ENCODE peak calls at places on chromosome 9, in six cellular contexts. A is body of pancreas, J is IMR-90, L is transverse colon, B is Peyer's patch, K is A549. D is an unnamed sample.
A peak's percentile ranks its signal among the peaks of the same experiment; 100 is the strongest.

GRCh38 chr9:107935931-107936330 is 446.4 kb upstream of the KLF4 start:
- DNase-seq in K (no peak), B (no peak), J (no peak), L (no peak), A (no peak), D (no peak)

GRCh38 chr9:121692606-121693505 is 41.4 kb downstream of the DAB2IP start:
- DNase-seq in K (peak; percentile 38), A (peak; percentile 51), B (no peak), L (no peak), J (peak; percentile 52), D (no peak)

GRCh38 chr9:503881-504852 is 289.5 kb downstream of the DOCK8 start:
- DNase-seq in A (peak; percentile 84), B (peak; percentile 64), L (peak; percentile 88), J (peak; percentile 24), K (peak; percentile 81), D (peak; percentile 76)

GRCh38 chr9:98375138-98375726 is 119.8 kb upstream of the TBC1D2 start:
- DNase-seq in K (peak; percentile 53), A (no peak), B (peak; percentile 44), L (no peak), J (peak; percentile 93), D (no peak)

GRCh38 chr9:123866497-123866896 is 63.4 kb downstream of the DENND1A start:
- DNase-seq in K (no peak), B (no peak), J (no peak), A (no peak), L (no peak), D (no peak)

GRCh38 chr9:89593776-89594427 is 10.9 kb upstream of the GADD45G start:
- DNase-seq in K (peak; percentile 56), A (peak; percentile 63), J (peak; percentile 7), L (peak; percentile 69), B (peak; percentile 57), D (peak; percentile 71)

GRCh38 chr9:27749838-27750237 is 176.6 kb upstream of the C9orf72 start:
- DNase-seq in A (no peak), K (no peak), L (no peak), J (no peak), B (no peak), D (no peak)

GRCh38 chr9:131815971-131816873 is 76.3 kb upstream of the RAPGEF1 start:
- DNase-seq in J (no peak), K (peak; percentile 38), B (no peak), L (no peak), A (no peak), D (no peak)

GRCh38 chr9:35258665-35259474 is 97.1 kb downstream of the UNC13B start:
- DNase-seq in A (peak; percentile 77), B (peak; percentile 39), L (peak; percentile 79), K (peak; percentile 75), J (peak; percentile 66), D (peak; percentile 78)

GRCh38 chr9:121242219-121242954 is 25.6 kb upstream of the GSN start:
- DNase-seq in J (peak; percentile 73), A (no peak), B (no peak), K (no peak), L (no peak), D (no peak)

GRCh38 chr9:127185931-127186781 is 63.7 kb upstream of the ANGPTL2 start:
- DNase-seq in L (peak; percentile 67), A (peak; percentile 45), K (no peak), J (peak; percentile 84), B (peak; percentile 22), D (peak; percentile 51)

GRCh38 chr9:108053555-108054061 is 564.0 kb upstream of the KLF4 start:
- DNase-seq in K (no peak), A (peak; percentile 68), L (peak; percentile 68), B (no peak), J (peak; percentile 80), D (peak; percentile 38)

GRCh38 chr9:17159469-17159868 is 24.6 kb downstream of the CNTLN start:
- DNase-seq in A (no peak), J (no peak), L (no peak), K (no peak), B (no peak), D (no peak)

GRCh38 chr9:135804588-135805421 is 102.5 kb downstream of the CAMSAP1 start:
- DNase-seq in L (no peak), A (no peak), B (no peak), K (no peak), J (peak; percentile 52), D (no peak)

GRCh38 chr9:8733096-8733954 is 933.7 kb upstream of the DMAC1 start:
- DNase-seq in B (no peak), K (no peak), L (no peak), J (no peak), A (no peak), D (no peak)

GRCh38 chr9:137053944-137054931 is at the start of gene ENTPD2:
- DNase-seq in B (peak; percentile 49), L (peak; percentile 87), A (peak; percentile 89), J (no peak), K (no peak), D (peak; percentile 83)

GRCh38 chr9:893843-894420 is 52.4 kb downstream of the DMRT1 start:
- DNase-seq in J (peak; percentile 49), L (peak; percentile 64), K (peak; percentile 74), A (peak; percentile 75), B (peak; percentile 41), D (no peak)

GRCh38 chr9:110257097-110257955 is 1.0 kb upstream of the TXN start:
- DNase-seq in J (peak; percentile 24), K (no peak), B (no peak), L (peak; percentile 40), A (peak; percentile 16), D (peak; percentile 50)

GRCh38 chr9:72903103-72903502 is 49.8 kb downstream of the ALDH1A1 start:
- DNase-seq in B (no peak), K (no peak), L (no peak), A (no peak), J (no peak), D (no peak)

GRCh38 chr9:80074439-80074838 is 502.7 kb downstream of the TLE4 start:
- DNase-seq in K (no peak), J (no peak), B (no peak), A (peak; percentile 10), L (no peak), D (no peak)

GRCh38 chr9:26175264-26175663 is 497.0 kb upstream of the TUSC1 start:
- DNase-seq in J (no peak), K (no peak), L (no peak), A (no peak), B (no peak), D (no peak)

GRCh38 chr9:138098908-138099791 is 221.6 kb downstream of the CACNA1B start:
- DNase-seq in L (no peak), B (peak; percentile 9), K (no peak), J (no peak), A (peak; percentile 3), D (no peak)

GRCh38 chr9:104927216-104927911 is 591 bp downstream of the ABCA1 start:
- DNase-seq in J (peak; percentile 47), L (peak; percentile 44), B (peak; percentile 33), K (peak; percentile 66), A (peak; percentile 50), D (peak; percentile 72)
- TF ChIP-seq POLR2A in J (no peak), L (no peak), B (no peak), K (no peak), A (no peak), D (no peak)

DNA sequence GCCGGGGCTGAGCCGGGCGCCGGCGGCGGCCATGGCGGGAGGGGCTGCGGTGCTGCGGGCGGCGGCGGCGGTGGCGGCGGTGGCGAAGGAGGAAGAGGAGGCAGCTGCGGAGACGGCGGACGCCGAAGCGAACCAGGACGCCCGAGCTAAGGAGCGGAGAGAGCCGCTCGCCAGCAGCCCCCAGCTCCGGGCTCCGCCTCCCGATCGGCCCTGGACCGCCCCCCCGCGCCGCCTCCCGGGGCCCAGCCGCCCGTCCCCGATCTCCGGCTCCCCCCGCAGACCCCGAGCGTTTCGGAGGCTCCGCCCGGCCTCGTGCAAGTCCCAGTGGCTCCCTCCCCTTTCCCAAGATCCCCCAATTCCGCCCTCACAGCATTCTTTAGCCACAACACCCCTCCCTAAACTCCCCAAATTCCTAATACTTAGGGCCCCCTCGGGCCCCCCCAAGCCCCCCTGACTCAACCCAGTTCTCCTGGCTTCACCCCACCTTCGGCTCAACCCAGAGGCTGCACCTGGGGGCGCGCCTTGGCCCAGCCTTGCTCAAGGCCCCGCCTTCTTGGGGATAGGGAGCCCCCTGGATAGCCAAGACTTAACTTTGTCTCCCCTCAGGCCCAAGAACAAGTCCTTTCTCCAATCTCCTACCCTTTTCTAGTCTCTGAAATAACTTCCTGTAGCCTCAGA is at the start of gene ASTN2:
- DNase-seq in K (no peak), B (no peak), A (peak; percentile 45), J (no peak), L (no peak), D (peak; percentile 54)
- H3K4me3 ChIP-seq in K (peak within 1 kb of the TSS; percentile 47), B (peak within 1 kb of the TSS; percentile 24), A (peak within 1 kb of the TSS; percentile 41), J (peak within 1 kb of the TSS; percentile 33), L (no peak within 1 kb of the TSS), D (peak within 1 kb of the TSS; percentile 47)

GRCh38 chr9:134410078-134410834 is 84.0 kb downstream of the RXRA start:
- DNase-seq in J (no peak), L (peak; percentile 58), K (peak; percentile 36), A (no peak), B (no peak), D (peak; percentile 81)

GRCh38 chr9:134407123-134407779 is 81.0 kb downstream of the RXRA start:
- DNase-seq in A (peak; percentile 92), B (peak; percentile 83), L (peak; percentile 89), J (peak; percentile 90), K (peak; percentile 96), D (peak; percentile 95)

GRCh38 chr9:134408389-134408788 is 82.1 kb downstream of the RXRA start:
- DNase-seq in K (peak; percentile 67), L (no peak), A (no peak), J (no peak), B (no peak), D (peak; percentile 62)

GRCh38 chr9:134410835-134411217 is 84.6 kb downstream of the RXRA start:
- DNase-seq in L (no peak), B (no peak), K (no peak), A (no peak), J (no peak), D (no peak)

GRCh38 chr9:134408939-134409737 is 82.9 kb downstream of the RXRA start:
- DNase-seq in K (no peak), B (no peak), J (no peak), A (no peak), L (no peak), D (no peak)
- TF ChIP-seq POLR2A in K (no peak), B (no peak), J (no peak), A (no peak), L (no peak), D (no peak)

GRCh38 chr9:83978992-83979811 is 813 bp downstream of the HNRNPK start:
- DNase-seq in B (peak; percentile 90), K (peak; percentile 81), A (peak; percentile 78), L (peak; percentile 87), J (peak; percentile 81), D (peak; percentile 92)

GRCh38 chr9:83977196-83977595 is 2.8 kb downstream of the HNRNPK start:
- DNase-seq in K (no peak), J (no peak), L (no peak), B (no peak), A (no peak), D (no peak)

GRCh38 chr9:83972286-83972685 is 7.7 kb downstream of the HNRNPK start:
- DNase-seq in J (no peak), L (no peak), A (no peak), B (no peak), K (no peak), D (no peak)

GRCh38 chr9:83979812-83980394 is at the start of gene HNRNPK:
- DNase-seq in B (peak; percentile 98), J (peak; percentile 98), K (peak; percentile 99), L (peak; percentile 100), A (peak; percentile 99), D (peak; percentile 100)

DNA sequence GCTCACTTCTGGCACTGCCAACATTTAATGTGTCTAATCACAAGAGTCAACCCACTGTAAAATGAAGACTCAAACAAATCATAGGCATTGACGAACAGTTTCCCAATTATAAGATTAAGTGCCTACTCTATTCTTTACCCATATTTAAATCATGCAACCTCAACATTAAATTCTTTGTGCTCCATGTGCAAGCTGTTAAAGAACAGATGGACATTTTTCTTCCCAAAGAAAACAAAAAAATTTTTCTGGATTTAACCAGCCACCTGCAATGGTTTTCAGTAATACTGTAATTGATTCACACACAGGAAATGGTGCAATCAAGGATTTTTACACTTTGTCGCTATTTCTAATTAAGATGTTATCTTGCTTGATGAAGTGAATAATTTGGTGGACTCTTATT is 3.6 kb downstream of the HNRNPK start:
- DNase-seq in J (no peak), L (no peak), A (no peak), K (no peak), B (no peak), D (no peak)
- H3K4me3 ChIP-seq in J (no peak overlapping the region), L (no peak overlapping the region), A (no peak overlapping the region), K (no peak overlapping the region), B (no peak overlapping the region), D (no peak overlapping the region)

D was measured in right lobe of liver.